ENCODE peak calls at places on chromosomes 11 and 22, in six cellular contexts. I, F, W, O, G and Z are unnamed samples.

GRCh38 chr11:75834728-75835127 is 19.7 kb downstream of the UVRAG start:
- DNase-seq in I (no peak), F (no peak), W (no peak), O (no peak), G (no peak), Z (no peak)

GRCh38 chr22:49574205-49574604 is 253.5 kb downstream of the BRD1 start:
- DNase-seq in I (no peak), F (no peak), W (no peak), O (no peak), G (no peak), Z (no peak)

GRCh38 chr22:40479887-40480538 is 109.6 kb downstream of the SGSM3 start:
- DNase-seq in I (no peak), F (no peak), W (no peak), O (no peak), G (no peak), Z (no peak)

GRCh38 chr22:30825711-30826505 is 131.2 kb downstream of the OSBP2 start:
- DNase-seq in I (no peak), F (no peak), W (no peak), O (no peak), G (no peak), Z (no peak)

GRCh38 chr22:43185860-43186261 is 1.1 kb downstream of the TTLL12 start:
- DNase-seq in I (no peak), F (peak), W (peak), O (no peak), G (peak), Z (no peak)

GRCh38 chr22:49915610-49916009 is 2.6 kb downstream of the ALG12 start:
- DNase-seq in I (no peak), F (no peak), W (no peak), O (no peak), G (no peak), Z (no peak)

GRCh38 chr11:102111011-102111786 is 952 bp downstream of the YAP1 start:
- DNase-seq in I (no peak), F (no peak), W (peak), O (peak), G (peak), Z (no peak)

GRCh38 chr11:6968816-6969215 is 42.6 kb downstream of the ZNF215 start:
- DNase-seq in I (no peak), F (no peak), W (peak), O (no peak), G (no peak), Z (no peak)

GRCh38 chr11:1573077-1573846 is 1.2 kb upstream of the DUSP8 start:
- DNase-seq in I (no peak), F (peak), W (no peak), O (no peak), G (peak), Z (peak)

GRCh38 chr22:49141761-49142160 is 685.9 kb downstream of the BRD1 start:
- DNase-seq in I (no peak), F (no peak), W (no peak), O (peak), G (no peak), Z (no peak)

GRCh38 chr11:120131941-120132644 is 5.8 kb downstream of the TRIM29 start:
- DNase-seq in I (no peak), F (no peak), W (no peak), O (peak), G (peak), Z (peak)

GRCh38 chr11:83191491-83191890 is 2.0 kb upstream of the ANKRD42 start:
- DNase-seq in I (no peak), F (no peak), W (no peak), O (no peak), G (no peak), Z (no peak)

GRCh38 chr11:12028303-12028702 is 19.9 kb upstream of the DKK3 start:
- DNase-seq in I (no peak), F (no peak), W (no peak), O (no peak), G (no peak), Z (no peak)

GRCh38 chr11:2825261-2825885 is 60.2 kb downstream of the CDKN1C start:
- DNase-seq in I (no peak), F (no peak), W (peak), O (peak), G (peak), Z (no peak)

GRCh38 chr11:61684870-61685610 is 4.8 kb downstream of the DAGLA start:
- DNase-seq in I (no peak), F (no peak), W (no peak), O (no peak), G (no peak), Z (no peak)

GRCh38 chr22:24289138-24289537 is 18.5 kb downstream of the SPECC1L start:
- DNase-seq in I (no peak), F (no peak), W (peak), O (no peak), G (no peak), Z (no peak)

GRCh38 chr11:334264-335033 is 13.8 kb upstream of the IFITM3 start:
- DNase-seq in I (no peak), F (no peak), W (no peak), O (no peak), G (peak), Z (no peak)

GRCh38 chr22:40116496-40117200 is 61.1 kb upstream of the TNRC6B start:
- DNase-seq in I (peak), F (no peak), W (no peak), O (no peak), G (no peak), Z (no peak)

GRCh38 chr11:63897459-63898156 is 19.4 kb downstream of the RCOR2 start:
- DNase-seq in I (no peak), F (peak), W (no peak), O (no peak), G (no peak), Z (no peak)

GRCh38 chr11:47980907-47981621 is 705 bp downstream of the PTPRJ start:
- DNase-seq in I (peak), F (peak), W (peak), O (peak), G (peak), Z (no peak)

GRCh38 chr11:58495906-58496305 is 12.0 kb downstream of the OR5B21 start:
- DNase-seq in I (no peak), F (peak), W (no peak), O (no peak), G (no peak), Z (no peak)

GRCh38 chr11:42093541-42093940 is 634.1 kb upstream of the LRRC4C start:
- DNase-seq in I (no peak), F (no peak), W (no peak), O (no peak), G (no peak), Z (no peak)

GRCh38 chr11:129455756-129456436 is 80.2 kb downstream of the BARX2 start:
- DNase-seq in I (no peak), F (no peak), W (no peak), O (no peak), G (no peak), Z (no peak)

GRCh38 chr11:2769779-2770555 is 70.2 kb upstream of the KCNQ1OT1 start:
- DNase-seq in I (no peak), F (no peak), W (no peak), O (peak), G (no peak), Z (no peak)

GRCh38 chr11:17164361-17165246 is 43.2 kb downstream of the PIK3C2A start:
- DNase-seq in I (no peak), F (no peak), W (no peak), O (no peak), G (no peak), Z (no peak)

GRCh38 chr11:34256150-34256549 is 101.7 kb downstream of the ABTB2 start:
- DNase-seq in I (no peak), F (no peak), W (no peak), O (no peak), G (no peak), Z (no peak)

GRCh38 chr11:125457814-125458343 is 38.2 kb downstream of the FEZ1 start:
- DNase-seq in I (no peak), F (peak), W (peak), O (no peak), G (peak), Z (no peak)

GRCh38 chr11:85694385-85694980 is 8.5 kb upstream of the CCDC89 start:
- DNase-seq in I (peak), F (no peak), W (peak), O (no peak), G (no peak), Z (peak)

GRCh38 chr11:121721961-121722360 is 269.2 kb upstream of the SORL1-AS1 start:
- DNase-seq in I (no peak), F (peak), W (no peak), O (no peak), G (no peak), Z (no peak)

GRCh38 chr11:60589611-60590010 is 74.4 kb downstream of the MS4A13 start:
- DNase-seq in I (no peak), F (no peak), W (no peak), O (no peak), G (no peak), Z (no peak)

GRCh38 chr22:17994424-17995108 is 29.8 kb downstream of the MICAL3 start:
- DNase-seq in I (no peak), F (no peak), W (no peak), O (no peak), G (no peak), Z (no peak)

GRCh38 chr11:30333405-30333804 is 10.5 kb downstream of the ARL14EP start:
- DNase-seq in I (no peak), F (no peak), W (peak), O (no peak), G (no peak), Z (no peak)

GRCh38 chr11:121615506-121615905 is 162.7 kb upstream of the SORL1-AS1 start:
- DNase-seq in I (no peak), F (no peak), W (peak), O (no peak), G (no peak), Z (no peak)

GRCh38 chr22:30159561-30160353 is 79.5 kb downstream of the HORMAD2 start:
- DNase-seq in I (no peak), F (no peak), W (peak), O (no peak), G (no peak), Z (no peak)

GRCh38 chr11:108538022-108538424 is 39.8 kb upstream of the POGLUT3 start:
- DNase-seq in I (peak), F (no peak), W (no peak), O (peak), G (no peak), Z (no peak)

GRCh38 chr11:58629857-58630256 is 7.4 kb downstream of the CNTF start:
- DNase-seq in I (no peak), F (no peak), W (peak), O (no peak), G (no peak), Z (no peak)

GRCh38 chr11:72631806-72632731 is 42.2 kb downstream of the PDE2A start:
- DNase-seq in I (no peak), F (peak), W (no peak), O (no peak), G (no peak), Z (no peak)

GRCh38 chr11:128549256-128549944 is 38.0 kb downstream of the ETS1 start:
- DNase-seq in I (no peak), F (no peak), W (no peak), O (no peak), G (peak), Z (no peak)